ENCODE peak calls at places on chromosomes 12 and 14, in nine cellular contexts. D is IMR-90, S is A549, N is prostate gland, U is Peyer's patch, R is GM12891, K is transverse colon, I is esophagus squamous epithelium, Y is body of pancreas. P is an unnamed sample.

GRCh38 chr12:46657416-46658411 is 168.1 kb downstream of the SLC38A4 start:
- DNase-seq in U (no peak), I (no peak), N (no peak), K (no peak), S (no peak), R (no peak), D (peak), Y (no peak), P (no peak)

GRCh38 chr12:110585231-110585799 is 2.2 kb upstream of the PPTC7 start:
- DNase-seq in S (no peak), D (peak), R (no peak), U (no peak), N (peak), I (no peak), K (no peak), Y (peak), P (peak)

GRCh38 chr14:91350813-91351507 is 66.7 kb downstream of the CCDC88C start:
- DNase-seq in N (no peak), Y (no peak), S (no peak), D (no peak), I (no peak), U (peak), R (no peak), K (no peak), P (no peak)

GRCh38 chr12:3141339-3142321 is 64.5 kb downstream of the TSPAN9 start:
- DNase-seq in I (no peak), K (no peak), D (no peak), N (no peak), S (no peak), U (no peak), Y (no peak), R (no peak), P (no peak)

GRCh38 chr12:112163471-112164325 is 38.3 kb downstream of the TRAFD1 start:
- DNase-seq in U (no peak), K (no peak), Y (no peak), N (no peak), S (no peak), R (no peak), D (no peak), I (no peak), P (no peak)

GRCh38 chr12:52555577-52555976 is 2.6 kb upstream of the KRT71 start:
- DNase-seq in S (no peak), Y (no peak), U (no peak), N (no peak), K (no peak), R (no peak), D (no peak), I (no peak), P (no peak)

GRCh38 chr14:29310210-29310609 is 543.6 kb downstream of the FOXG1 start:
- DNase-seq in I (no peak), S (no peak), K (no peak), N (no peak), U (no peak), D (no peak), R (no peak), Y (no peak), P (no peak)

GRCh38 chr12:77104281-77104680 is 38.9 kb upstream of the E2F7 start:
- DNase-seq in S (no peak), D (peak), Y (no peak), R (no peak), U (no peak), K (no peak), I (no peak), N (no peak), P (no peak)

GRCh38 chr12:51381226-51382079 is 9.8 kb downstream of the GALNT6 start:
- DNase-seq in U (no peak), R (no peak), S (no peak), Y (no peak), K (no peak), I (no peak), D (peak), N (no peak), P (no peak)

GRCh38 chr14:31326111-31326510 is 94.2 kb downstream of the HEATR5A start:
- DNase-seq in I (no peak), S (peak), U (no peak), K (no peak), R (no peak), N (no peak), Y (no peak), D (peak), P (peak)

GRCh38 chr12:92028039-92028709 is 117.5 kb downstream of the BTG1 start:
- DNase-seq in U (no peak), N (no peak), I (no peak), R (no peak), S (no peak), K (no peak), Y (no peak), D (no peak), P (no peak)

GRCh38 chr12:11819643-11820042 is 170.2 kb downstream of the ETV6 start:
- DNase-seq in K (no peak), I (no peak), D (no peak), Y (no peak), N (no peak), U (no peak), R (no peak), S (no peak), P (no peak)

GRCh38 chr12:79897617-79898016 is 37.3 kb downstream of the PPP1R12A start:
- DNase-seq in R (no peak), N (no peak), D (peak), K (no peak), U (no peak), S (peak), I (no peak), Y (no peak), P (no peak)

GRCh38 chr14:80996049-80996901 is 40.9 kb downstream of the TSHR start:
- DNase-seq in Y (peak), K (peak), U (no peak), S (peak), I (no peak), N (peak), R (peak), D (peak), P (peak)

GRCh38 chr14:101446387-101446969 is 114.8 kb upstream of the DIO3 start:
- DNase-seq in S (no peak), Y (no peak), K (no peak), R (no peak), D (no peak), N (no peak), U (no peak), I (no peak), P (no peak)

GRCh38 chr12:401235-402126 is at the start of gene CCDC77:
- DNase-seq in U (peak), I (no peak), Y (peak), R (peak), N (peak), D (peak), S (peak), K (peak), P (no peak)
- TF ChIP-seq POLR2A in U (no peak), I (no peak), Y (peak), R (peak), N (peak), D (no peak), S (no peak), K (no peak), P (peak)

GRCh38 chr14:51652168-51653095 is 722 bp downstream of the FRMD6 start:
- DNase-seq in D (no peak), R (peak), I (no peak), U (peak), Y (peak), K (peak), N (peak), S (no peak), P (peak)

GRCh38 chr14:51653096-51653814 is 1.5 kb downstream of the FRMD6 start:
- DNase-seq in N (no peak), Y (no peak), S (peak), K (no peak), D (peak), U (no peak), I (no peak), R (no peak), P (peak)

GRCh38 chr14:51650721-51651387 is 856 bp upstream of the FRMD6 start:
- DNase-seq in R (no peak), K (peak), D (no peak), I (no peak), N (peak), U (no peak), Y (peak), S (peak), P (no peak)

GRCh38 chr14:51653855-51654548 is 2.3 kb downstream of the FRMD6 start:
- DNase-seq in N (no peak), K (no peak), D (peak), U (no peak), R (no peak), Y (no peak), I (no peak), S (no peak), P (no peak)

GRCh38 chr14:51651388-51652167 is at the start of gene FRMD6:
- DNase-seq in D (peak), K (peak), S (peak), N (peak), U (peak), Y (peak), R (peak), I (peak), P (peak)
- TF ChIP-seq POLR2A in D (peak), K (peak), S (peak), N (peak), U (peak), Y (peak), R (no peak), I (peak), P (peak)

DNA sequence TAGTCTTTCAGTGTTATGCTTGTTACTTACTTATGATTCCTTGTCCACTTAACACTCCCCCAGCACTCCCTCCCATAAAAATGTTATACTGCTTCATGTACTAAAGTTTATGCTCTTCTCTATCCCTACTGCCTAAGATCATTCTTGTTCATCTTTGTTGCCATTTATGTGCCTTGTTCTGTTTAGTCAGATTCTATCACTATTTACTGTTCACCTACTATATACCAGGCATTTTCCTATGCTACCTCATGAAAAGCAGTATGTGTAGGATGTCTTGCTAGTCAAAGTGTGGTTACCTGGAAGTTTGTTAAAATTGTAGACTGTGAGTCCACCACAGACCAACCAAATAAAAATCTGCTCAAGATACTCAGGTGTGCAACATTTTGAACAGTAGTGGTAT is 23.9 kb downstream of the ERH start:
- DNase-seq in K (no peak), D (no peak), Y (no peak), I (no peak), U (no peak), S (no peak), R (no peak), N (no peak), P (no peak)
- TF ChIP-seq POLR2A in K (no peak), D (no peak), Y (no peak), I (no peak), U (no peak), S (no peak), R (no peak), N (no peak), P (no peak)

GRCh38 chr14:74922752-74923401 is at the start of gene RPS6KL1:
- DNase-seq in Y (peak), I (no peak), D (peak), K (peak), N (peak), S (peak), U (peak), R (peak), P (peak)
- TF ChIP-seq POLR2A in Y (peak), I (no peak), D (no peak), K (no peak), N (no peak), S (no peak), U (no peak), R (no peak), P (peak)

GRCh38 chr12:62258231-62258630 is 2.0 kb upstream of the USP15 start:
- DNase-seq in I (no peak), N (no peak), D (no peak), R (no peak), U (no peak), K (no peak), Y (no peak), S (no peak), P (no peak)

GRCh38 chr12:62259993-62260732 is at the start of gene USP15:
- DNase-seq in U (peak), Y (peak), S (peak), N (peak), R (peak), I (peak), K (peak), D (peak), P (peak)

GRCh38 chr12:62259311-62259992 is 752 bp upstream of the USP15 start:
- DNase-seq in I (no peak), R (no peak), Y (peak), K (peak), N (no peak), D (no peak), S (peak), U (no peak), P (peak)

GRCh38 chr12:62261876-62262275 is 1.7 kb downstream of the USP15 start:
- DNase-seq in S (no peak), U (no peak), N (no peak), R (no peak), D (no peak), K (no peak), I (no peak), Y (no peak), P (peak)

GRCh38 chr12:62260733-62261683 is 804 bp downstream of the USP15 start:
- DNase-seq in I (peak), S (peak), K (peak), D (peak), N (peak), R (peak), U (peak), Y (no peak), P (peak)
- TF ChIP-seq POLR2A in I (no peak), S (no peak), K (no peak), D (no peak), N (no peak), R (peak), U (no peak), Y (no peak), P (peak)

DNA sequence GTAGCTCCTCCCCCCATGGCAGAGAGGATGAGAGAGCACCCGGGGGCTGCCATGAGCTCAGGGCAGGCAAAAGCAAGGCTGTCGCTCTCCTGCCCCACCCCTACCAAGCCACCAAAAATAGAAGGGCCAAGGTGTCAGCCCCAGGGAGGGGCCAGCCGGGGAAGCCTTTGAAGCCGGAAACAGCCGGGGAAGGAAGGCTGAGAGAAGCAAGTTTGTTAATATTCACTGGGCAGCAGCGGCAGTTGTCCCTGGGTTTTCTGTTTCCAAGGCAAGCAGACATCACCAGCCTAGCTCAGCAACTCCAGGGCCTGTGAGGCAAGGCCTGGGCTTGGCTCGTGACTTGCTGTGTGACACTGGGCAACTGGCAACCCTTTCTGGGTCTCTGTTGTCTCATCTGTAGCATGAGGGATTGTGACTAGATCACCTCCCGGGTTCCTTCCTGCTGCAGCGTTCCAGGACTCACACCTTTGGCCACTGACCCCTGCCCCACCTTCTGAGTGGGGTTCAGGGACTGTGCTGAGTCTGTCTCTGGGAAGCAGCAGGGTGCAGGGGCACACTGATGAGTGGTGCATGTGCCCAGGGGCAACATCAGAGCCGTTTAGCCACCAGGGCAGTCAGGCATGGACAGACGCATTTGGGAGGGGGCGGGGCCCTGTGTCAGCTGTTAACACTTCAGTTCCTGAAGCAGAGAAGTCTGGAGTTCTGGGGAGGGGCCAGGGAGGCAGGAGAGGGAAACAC is 24.3 kb downstream of the SYNDIG1L start:
- DNase-seq in S (no peak), D (no peak), U (peak), K (peak), Y (no peak), R (peak), N (no peak), I (peak), P (no peak)
- TF ChIP-seq POLR2A in S (no peak), D (no peak), U (no peak), K (no peak), Y (no peak), R (no peak), N (no peak), I (no peak), P (no peak)

P was measured in erythroblast.